ENCODE peak calls at places on chromosome 3, in eight cellular contexts. M is A549, W is kidney epithelial cell, K is nephron progenitor cell, H is RWPE1, Y is Calu3, A is fibroblast of pulmonary artery, X is foreskin keratinocyte. G is an unnamed sample.
A peak's percentile ranks its signal among the peaks of the same experiment; 100 is the strongest.

GRCh38 chr3:37024092-37024491 is 30.8 kb downstream of the MLH1 start:
- DNase-seq in M (no peak), W (no peak), K (no peak), H (no peak), Y (no peak), A (peak; percentile 34), X (no peak), G (no peak)

GRCh38 chr3:103158183-103158582 is 723.4 kb downstream of the ZPLD1 start:
- DNase-seq in M (no peak), W (no peak), K (no peak), H (no peak), Y (peak; percentile 12), A (no peak), X (no peak), G (no peak)

GRCh38 chr3:117700573-117701360 is 991.2 kb downstream of the TUSC7 start:
- DNase-seq in M (no peak), W (no peak), K (no peak), H (no peak), Y (no peak), A (no peak), X (no peak), G (no peak)

GRCh38 chr3:14203521-14204079 is 25.0 kb downstream of the LSM3 start:
- DNase-seq in M (peak; percentile 79), W (peak; percentile 48), K (peak; percentile 66), H (peak; percentile 62), Y (peak; percentile 64), A (peak; percentile 92), X (no peak), G (peak; percentile 25)

GRCh38 chr3:38521391-38521987 is 25.3 kb downstream of the EXOG start:
- DNase-seq in M (peak; percentile 47), W (peak; percentile 23), K (peak; percentile 75), H (peak; percentile 47), Y (peak; percentile 64), A (peak; percentile 85), X (no peak), G (peak; percentile 59)

GRCh38 chr3:131602011-131602779 is 99.4 kb upstream of the MRPL3 start:
- DNase-seq in M (no peak), W (peak; percentile 9), K (peak; percentile 12), H (no peak), Y (no peak), A (no peak), X (no peak), G (no peak)

GRCh38 chr3:2929574-2929973 is 180.6 kb downstream of the IL5RA start:
- DNase-seq in M (no peak), W (no peak), K (no peak), H (no peak), Y (no peak), A (no peak), X (no peak), G (no peak)

GRCh38 chr3:33557279-33557678 is 117.1 kb upstream of the UBP1 start:
- DNase-seq in M (no peak), W (no peak), K (no peak), H (no peak), Y (no peak), A (no peak), X (no peak), G (no peak)

GRCh38 chr3:13857702-13858380 is 22.0 kb downstream of the WNT7A start:
- DNase-seq in M (no peak), W (no peak), K (no peak), H (peak; percentile 38), Y (no peak), A (no peak), X (peak; percentile 87), G (no peak)

GRCh38 chr3:29555590-29555989 is 274.7 kb downstream of the RBMS3 start:
- DNase-seq in M (no peak), W (no peak), K (no peak), H (no peak), Y (no peak), A (peak; percentile 81), X (no peak), G (no peak)

GRCh38 chr3:158101330-158102218 is 4.6 kb downstream of the SHOX2 start:
- DNase-seq in M (no peak), W (no peak), K (no peak), H (no peak), Y (no peak), A (no peak), X (no peak), G (no peak)

GRCh38 chr3:126103121-126104027 is 19.4 kb upstream of the SLC41A3 start:
- DNase-seq in M (no peak), W (no peak), K (no peak), H (no peak), Y (no peak), A (no peak), X (no peak), G (peak; percentile 8)

GRCh38 chr3:37853691-37854413 is 7.8 kb upstream of the CTDSPL start:
- DNase-seq in M (no peak), W (no peak), K (no peak), H (peak; percentile 69), Y (no peak), A (no peak), X (peak; percentile 86), G (no peak)

GRCh38 chr3:134092231-134092701 is 62.5 kb upstream of the SLCO2A1 start:
- DNase-seq in M (no peak), W (no peak), K (no peak), H (no peak), Y (no peak), A (peak; percentile 75), X (no peak), G (no peak)

GRCh38 chr3:192246847-192247520 is 480.4 kb downstream of the FGF12 start:
- DNase-seq in M (no peak), W (no peak), K (no peak), H (no peak), Y (no peak), A (no peak), X (no peak), G (no peak)

GRCh38 chr3:143135150-143135549 is 15.6 kb downstream of the CHST2 start:
- DNase-seq in M (peak; percentile 19), W (peak; percentile 82), K (no peak), H (peak; percentile 97), Y (peak; percentile 59), A (peak; percentile 96), X (peak; percentile 80), G (no peak)

GRCh38 chr3:185528481-185529009 is 23.8 kb downstream of the LIPH start:
- DNase-seq in M (no peak), W (no peak), K (no peak), H (no peak), Y (no peak), A (no peak), X (no peak), G (no peak)

GRCh38 chr3:138188013-138188352 is 882 bp downstream of the ARMC8 start:
- DNase-seq in M (peak; percentile 24), W (no peak), K (no peak), H (peak; percentile 60), Y (no peak), A (peak; percentile 71), X (no peak), G (no peak)

GRCh38 chr3:111745786-111746185 is 113.3 kb upstream of the PHLDB2 start:
- DNase-seq in M (no peak), W (no peak), K (no peak), H (no peak), Y (no peak), A (no peak), X (no peak), G (no peak)

GRCh38 chr3:155227141-155227540 is 66.3 kb downstream of the STRIT1 start:
- DNase-seq in M (no peak), W (no peak), K (no peak), H (no peak), Y (no peak), A (no peak), X (no peak), G (no peak)

GRCh38 chr3:46461971-46462910 is 2.5 kb downstream of the LTF start:
- DNase-seq in M (no peak), W (no peak), K (no peak), H (no peak), Y (no peak), A (peak; percentile 13), X (no peak), G (no peak)

GRCh38 chr3:44924102-44925084 is 50.0 kb downstream of the TGM4 start:
- DNase-seq in M (no peak), W (no peak), K (no peak), H (no peak), Y (no peak), A (peak; percentile 85), X (no peak), G (no peak)

GRCh38 chr3:186143280-186143679 is 34.4 kb upstream of the ETV5 start:
- DNase-seq in M (no peak), W (no peak), K (no peak), H (no peak), Y (no peak), A (no peak), X (no peak), G (no peak)

DNA sequence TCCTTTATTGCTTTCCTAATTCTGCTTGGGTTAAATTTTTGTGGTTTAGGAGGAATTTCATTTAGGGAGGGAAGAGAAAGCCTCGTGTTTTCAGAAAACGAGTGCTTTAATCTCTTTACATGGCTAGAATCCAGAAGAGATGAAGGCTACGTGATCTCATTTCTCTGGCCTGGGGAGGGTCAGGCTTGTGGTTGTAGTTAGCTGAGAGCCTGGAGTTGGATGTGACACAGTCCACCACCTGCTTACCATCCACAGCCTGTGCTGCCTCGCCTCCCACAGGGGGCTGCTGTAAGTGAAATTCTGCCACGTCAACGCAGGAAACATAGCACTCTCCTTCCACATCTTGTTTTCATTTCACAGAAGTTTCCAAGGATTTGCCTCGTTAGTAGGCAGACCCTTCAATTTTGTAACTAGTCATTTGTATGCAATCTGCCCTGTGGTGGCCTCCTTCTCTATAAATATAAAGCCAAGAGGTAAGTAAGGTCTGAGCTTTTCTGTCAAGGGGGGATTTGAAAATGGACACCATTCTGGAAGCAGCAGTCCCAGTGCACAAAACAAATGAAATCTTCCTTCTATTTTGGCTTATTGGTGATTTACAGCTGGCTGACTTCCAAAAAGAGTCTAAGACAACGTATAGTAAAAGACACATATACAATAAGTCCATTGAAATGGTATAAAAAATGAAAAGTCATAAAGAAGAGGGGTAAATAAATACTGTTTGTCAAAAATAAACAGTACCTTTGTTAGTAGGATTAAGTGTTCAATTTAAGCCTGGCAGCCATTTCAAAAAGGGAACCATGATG is 3.4 kb downstream of the GXYLT2 start:
- DNase-seq in M (no peak), W (peak; percentile 93), K (peak; percentile 15), H (no peak), Y (no peak), A (peak; percentile 98), X (peak; percentile 44), G (no peak)
- TF ChIP-seq CTCF in M (no peak), W (peak; percentile 22), K (no peak), H (no peak), Y (no peak), A (peak; percentile 18), X (no peak), G (no peak)

GRCh38 chr3:4334548-4334947 is 31.4 kb downstream of the SETMAR start:
- DNase-seq in M (no peak), W (no peak), K (no peak), H (no peak), Y (no peak), A (no peak), X (no peak), G (no peak)
- TF ChIP-seq CTCF in M (peak; percentile 10), W (no peak), K (no peak), H (no peak), Y (no peak), A (peak; percentile 19), X (peak; percentile 33), G (peak; percentile 14)

GRCh38 chr3:193262707-193263106 is 21.7 kb downstream of the PLAAT1 start:
- DNase-seq in M (no peak), W (no peak), K (no peak), H (no peak), Y (no peak), A (no peak), X (no peak), G (no peak)
- TF ChIP-seq CTCF in M (no peak), W (no peak), K (no peak), H (no peak), Y (no peak), A (no peak), X (no peak), G (no peak)

GRCh38 chr3:66443404-66443803 is 57.4 kb downstream of the LRIG1 start:
- DNase-seq in M (no peak), W (no peak), K (no peak), H (no peak), Y (no peak), A (no peak), X (no peak), G (no peak)
- TF ChIP-seq CTCF in M (no peak), W (no peak), K (no peak), H (no peak), Y (no peak), A (no peak), X (no peak), G (no peak)

G was measured in progenitor cell of endocrine pancreas.